ENCODE peak calls at places on chromosomes 5 and 9, in ten cellular contexts. I, Q, D, A, S, Z, W, H, R and M are unnamed samples.

GRCh38 chr5:36703245-36703860 is 96.9 kb downstream of the SLC1A3 start:
- DNase-seq in I (no peak), Q (no peak), D (no peak), A (no peak), S (no peak), Z (peak; percentile 88), W (no peak), H (peak; percentile 38), R (peak; percentile 50), M (no peak)

GRCh38 chr5:123819818-123820217 is 307.8 kb downstream of the CSNK1G3 start:
- DNase-seq in I (peak; percentile 78), Q (peak; percentile 77), D (no peak), A (peak; percentile 71), S (no peak), Z (peak; percentile 88), W (no peak), H (peak; percentile 60), R (no peak), M (no peak)

GRCh38 chr5:14850419-14851066 is 21.0 kb downstream of the ANKH start:
- DNase-seq in I (no peak), Q (no peak), D (no peak), A (no peak), S (no peak), Z (no peak), W (no peak), H (no peak), R (no peak), M (no peak)

GRCh38 chr9:75664597-75664996 is 225.9 kb upstream of the PCSK5 start:
- DNase-seq in I (no peak), Q (no peak), D (no peak), A (no peak), S (no peak), Z (no peak), W (no peak), H (no peak), R (no peak), M (peak; percentile 24)

GRCh38 chr5:42915306-42915866 is 103.7 kb upstream of the SELENOP start:
- DNase-seq in I (no peak), Q (no peak), D (no peak), A (no peak), S (no peak), Z (no peak), W (no peak), H (no peak), R (no peak), M (no peak)

GRCh38 chr5:42875211-42875610 is 63.5 kb upstream of the SELENOP start:
- DNase-seq in I (no peak), Q (no peak), D (no peak), A (no peak), S (no peak), Z (no peak), W (no peak), H (no peak), R (no peak), M (no peak)

GRCh38 chr9:4721736-4722135 is 19.3 kb downstream of the AK3 start:
- DNase-seq in I (no peak), Q (no peak), D (no peak), A (no peak), S (no peak), Z (no peak), W (no peak), H (no peak), R (no peak), M (no peak)

GRCh38 chr5:41087461-41087860 is 16.3 kb upstream of the MROH2B start:
- DNase-seq in I (peak; percentile 49), Q (peak; percentile 81), D (no peak), A (no peak), S (no peak), Z (peak; percentile 81), W (no peak), H (peak; percentile 36), R (no peak), M (no peak)

GRCh38 chr9:127283917-127284316 is 19.3 kb downstream of the GARNL3 start:
- DNase-seq in I (peak; percentile 39), Q (peak; percentile 16), D (peak; percentile 15), A (no peak), S (peak; percentile 18), Z (peak; percentile 58), W (peak; percentile 40), H (peak; percentile 62), R (peak; percentile 17), M (peak; percentile 52)

GRCh38 chr9:110016340-110016739 is 191.6 kb downstream of the C9orf152 start:
- DNase-seq in I (peak; percentile 63), Q (peak; percentile 93), D (peak; percentile 40), A (no peak), S (no peak), Z (peak; percentile 80), W (no peak), H (peak; percentile 77), R (no peak), M (no peak)

DNA sequence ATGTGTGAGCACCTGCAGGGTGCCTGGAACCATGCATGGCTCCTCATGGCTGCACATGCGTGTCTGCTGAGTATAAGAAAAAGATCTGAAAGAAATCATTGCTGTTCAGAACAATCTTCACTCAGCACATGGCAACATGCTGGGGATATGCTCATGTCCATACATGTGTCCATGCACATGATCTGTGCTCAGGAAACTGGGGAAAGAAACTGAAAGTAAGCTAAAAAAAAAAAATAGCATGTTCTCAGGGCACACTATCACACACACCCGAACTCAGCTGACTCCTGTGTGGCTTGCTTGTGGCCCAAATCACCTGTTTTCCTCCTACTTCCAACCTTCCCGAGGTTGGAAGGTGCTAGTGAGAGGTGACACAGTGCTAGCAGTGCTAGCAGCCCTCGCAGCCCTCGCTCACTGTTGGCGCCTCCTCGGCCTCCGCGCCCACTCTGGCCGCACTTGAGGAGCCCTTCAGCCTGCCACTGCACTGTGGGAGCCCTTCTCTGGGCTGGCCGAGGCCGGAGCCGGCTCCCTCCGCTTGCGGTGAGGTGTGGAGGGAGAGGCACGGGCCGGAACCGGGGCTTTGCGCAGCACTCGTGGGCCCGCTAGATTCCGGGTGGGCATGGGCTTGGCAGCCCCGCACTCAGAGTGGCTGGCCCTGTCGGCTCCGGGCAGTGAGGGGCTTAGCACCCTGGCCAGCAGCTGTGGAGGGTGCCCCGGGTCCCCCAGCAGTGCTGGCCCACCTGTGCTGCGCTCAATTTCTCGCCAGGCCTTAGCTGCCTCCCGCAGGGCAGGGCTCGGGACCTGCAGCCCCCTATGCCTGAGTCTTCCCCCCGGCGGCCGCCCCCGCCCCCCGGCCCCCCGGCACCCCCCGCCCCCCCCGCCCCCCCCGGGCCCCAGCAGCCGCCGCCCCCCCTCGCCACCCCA is 76.0 kb downstream of the GADD45G start:
- DNase-seq in I (no peak), Q (no peak), D (no peak), A (no peak), S (no peak), Z (no peak), W (no peak), H (no peak), R (no peak), M (no peak)
- TF ChIP-seq EZH2 in I (no peak), Q (no peak), D (no peak), A (no peak), S (no peak), Z (no peak), W (no peak), H (no peak), R (no peak), M (no peak)

DNA sequence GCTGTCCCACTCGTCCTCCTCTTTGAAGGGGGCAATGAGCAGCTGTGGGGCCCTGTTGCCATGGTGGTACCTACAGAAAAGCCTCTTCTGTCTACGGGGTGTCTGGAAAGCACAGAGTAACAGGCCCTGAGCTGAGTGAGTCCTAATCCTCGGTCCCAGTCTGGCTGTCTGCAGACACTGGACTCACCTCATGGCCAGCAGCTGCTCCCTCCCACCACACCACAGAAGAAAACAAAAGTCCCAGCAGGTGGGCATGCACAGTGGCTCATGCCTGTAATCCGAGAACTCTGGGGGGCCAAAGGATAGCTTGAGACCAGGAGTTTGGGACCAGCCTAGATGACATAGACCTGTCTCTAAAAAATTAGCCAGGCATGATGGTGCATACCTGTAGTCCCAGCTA is 19.9 kb downstream of the P4HA2 start:
- DNase-seq in I (no peak), Q (no peak), D (no peak), A (peak; percentile 32), S (no peak), Z (no peak), W (peak; percentile 30), H (no peak), R (no peak), M (no peak)
- H3K36me3 ChIP-seq in I (peaks cover 8% of the 10 kb centered on the region), Q (peaks cover 28% of the 10 kb centered on the region), D (peaks cover 41% of the 10 kb centered on the region), A (no peaks in the 10 kb centered on the region), S (peaks cover 27% of the 10 kb centered on the region), Z (peaks cover 23% of the 10 kb centered on the region), W (no peaks in the 10 kb centered on the region), H (peaks cover 42% of the 10 kb centered on the region), R (no peaks in the 10 kb centered on the region), M (no peaks in the 10 kb centered on the region)

DNA sequence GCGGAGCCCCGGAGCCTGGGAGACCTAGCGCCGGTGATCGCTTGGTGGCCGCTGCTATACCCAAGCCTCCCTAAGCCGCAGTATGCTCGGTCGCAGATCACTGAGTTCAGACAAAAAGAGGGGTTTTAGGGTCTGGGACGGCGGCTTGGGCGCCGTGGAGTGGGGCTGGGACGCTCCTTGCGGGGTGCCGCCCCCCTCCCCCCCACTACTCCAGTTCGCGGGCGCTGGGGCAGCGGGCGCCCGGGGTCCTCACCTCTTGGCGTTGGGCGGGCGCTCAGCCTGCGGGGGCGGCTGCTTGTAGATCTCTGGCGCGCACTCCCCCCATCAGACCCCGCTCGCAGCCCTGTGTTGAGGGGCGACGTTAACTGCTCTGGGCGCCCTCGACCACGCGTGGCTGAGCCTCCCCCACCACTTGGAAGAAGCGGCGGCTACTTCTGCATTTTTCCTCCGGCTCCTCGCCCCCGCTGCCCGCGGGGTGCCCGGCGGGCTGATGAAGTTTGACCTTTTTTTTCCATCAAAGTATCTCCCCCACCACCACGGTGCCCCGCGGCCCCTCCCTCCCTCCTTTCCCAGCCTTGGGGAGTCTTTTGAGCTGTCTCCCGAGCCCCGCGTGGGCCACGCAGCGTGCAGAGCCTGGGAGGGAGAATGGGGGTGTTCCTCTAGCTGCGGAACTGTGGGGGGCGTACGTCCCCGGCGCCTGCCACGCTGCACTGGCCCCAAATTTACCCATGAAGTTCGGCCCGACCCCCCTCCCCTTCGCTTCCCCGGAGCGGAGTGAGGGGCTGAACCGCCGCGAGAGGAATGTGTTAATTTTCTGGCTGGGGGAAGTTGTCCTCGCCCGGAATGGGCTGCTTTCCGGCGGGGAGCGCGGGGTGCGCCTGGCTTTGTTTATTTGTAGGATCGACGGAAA is 1.2 kb downstream of the CXXC5 start:
- DNase-seq in I (peak; percentile 22), Q (no peak), D (no peak), A (no peak), S (peak; percentile 64), Z (no peak), W (peak; percentile 95), H (peak; percentile 61), R (peak; percentile 66), M (peak; percentile 63)
- TF ChIP-seq EZH2 in I (no peak), Q (no peak), D (no peak), A (no peak), S (no peak), Z (peak; percentile 42), W (no peak), H (no peak), R (no peak), M (no peak)

DNA sequence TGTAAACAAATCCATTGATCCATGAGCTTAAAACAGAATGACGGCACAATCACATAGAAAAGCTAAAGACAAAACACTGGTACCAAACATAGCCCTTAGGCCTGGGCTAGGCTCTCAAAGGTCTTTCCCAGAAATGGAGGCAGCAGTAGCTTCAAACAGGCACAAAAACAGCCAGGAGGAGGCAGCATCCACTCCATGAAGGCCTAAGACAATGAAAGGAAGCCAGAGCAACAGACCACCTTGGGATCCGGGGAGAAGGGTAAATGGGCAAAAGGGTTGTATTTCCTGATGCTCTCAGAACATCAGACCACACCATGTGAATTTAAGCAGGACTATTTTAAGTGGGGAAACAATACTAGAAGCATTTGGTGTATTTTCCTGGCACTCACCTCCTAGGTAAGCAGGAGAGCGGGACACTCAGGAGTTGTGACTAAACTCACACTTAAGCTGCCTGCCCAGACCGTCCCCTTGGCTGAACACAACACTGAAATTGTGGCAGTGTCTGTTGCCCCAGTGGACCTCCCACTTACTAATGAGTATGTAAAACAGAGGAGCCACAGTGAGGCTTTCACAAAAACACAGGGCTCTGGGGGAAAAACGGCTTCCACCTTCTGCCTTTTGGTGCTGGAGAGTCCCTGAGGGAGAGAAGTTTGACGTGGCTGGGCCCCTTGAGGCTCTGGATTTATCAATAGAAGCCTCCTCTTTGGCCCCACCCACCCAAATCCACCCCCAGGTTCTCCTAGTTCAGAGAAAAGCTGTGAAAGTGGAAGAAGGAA is 11.9 kb downstream of the GNPDA1 start:
- DNase-seq in I (peak; percentile 32), Q (no peak), D (no peak), A (no peak), S (peak; percentile 26), Z (peak; percentile 18), W (peak; percentile 50), H (peak; percentile 41), R (peak; percentile 63), M (no peak)
- H3K36me3 ChIP-seq in I (peaks cover 4% of the 10 kb centered on the region), Q (peaks cover 24% of the 10 kb centered on the region), D (peaks cover 16% of the 10 kb centered on the region), A (peaks cover 5% of the 10 kb centered on the region), S (peaks cover 70% of the 10 kb centered on the region), Z (peaks cover 16% of the 10 kb centered on the region), W (peaks cover 43% of the 10 kb centered on the region), H (peaks cover 7% of the 10 kb centered on the region), R (peaks cover 32% of the 10 kb centered on the region), M (no peaks in the 10 kb centered on the region)